ENCODE peak calls at places on chromosomes 16 and 17, in six cellular contexts. One of them, this sample, is unnamed. For H3K27me3, the result is how much of the 10 kb centered on the place peaks cover.

GRCh38 chr17:63082273-63082861 is 116.3 kb downstream of the TANC2 start:
- DNase-seq in heart left ventricle: no peak
- DNase-seq in PC-9: no peak
- DNase-seq in breast epithelium: no peak
- DNase-seq in PC-3: peak
- DNase-seq in GM12878: no peak
- DNase-seq in this sample: peak

GRCh38 chr16:82067042-82067809 is 32.2 kb downstream of the HSD17B2 start:
- DNase-seq in heart left ventricle: no peak
- DNase-seq in PC-9: no peak
- DNase-seq in breast epithelium: no peak
- DNase-seq in PC-3: no peak
- DNase-seq in GM12878: no peak
- DNase-seq in this sample: no peak

GRCh38 chr17:66398617-66399016 is 96.2 kb downstream of the PRKCA start:
- DNase-seq in heart left ventricle: no peak
- DNase-seq in PC-9: no peak
- DNase-seq in breast epithelium: no peak
- DNase-seq in PC-3: no peak
- DNase-seq in GM12878: no peak
- DNase-seq in this sample: no peak

GRCh38 chr17:39593371-39593770 is 14.3 kb downstream of the NEUROD2 start:
- DNase-seq in heart left ventricle: no peak
- DNase-seq in PC-9: no peak
- DNase-seq in breast epithelium: no peak
- DNase-seq in PC-3: no peak
- DNase-seq in GM12878: no peak
- DNase-seq in this sample: no peak

GRCh38 chr17:11340798-11341197 is 99.8 kb downstream of the SHISA6 start:
- DNase-seq in heart left ventricle: no peak
- DNase-seq in PC-9: no peak
- DNase-seq in breast epithelium: no peak
- DNase-seq in PC-3: no peak
- DNase-seq in GM12878: no peak
- DNase-seq in this sample: no peak

GRCh38 chr16:85486256-85486915 is 126.7 kb upstream of the GSE1 start:
- DNase-seq in heart left ventricle: no peak
- DNase-seq in PC-9: no peak
- DNase-seq in breast epithelium: no peak
- DNase-seq in PC-3: no peak
- DNase-seq in GM12878: no peak
- DNase-seq in this sample: no peak

GRCh38 chr16:62383941-62384340 is 347.7 kb upstream of the CDH8 start:
- DNase-seq in heart left ventricle: no peak
- DNase-seq in PC-9: no peak
- DNase-seq in breast epithelium: no peak
- DNase-seq in PC-3: no peak
- DNase-seq in GM12878: no peak
- DNase-seq in this sample: no peak

GRCh38 chr16:61419771-61420170 is 616.5 kb downstream of the CDH8 start:
- DNase-seq in heart left ventricle: no peak
- DNase-seq in PC-9: no peak
- DNase-seq in breast epithelium: no peak
- DNase-seq in PC-3: no peak
- DNase-seq in GM12878: no peak
- DNase-seq in this sample: no peak

GRCh38 chr16:63385714-63386113 is 1349.5 kb upstream of the CDH8 start:
- DNase-seq in heart left ventricle: no peak
- DNase-seq in PC-9: no peak
- DNase-seq in breast epithelium: no peak
- DNase-seq in PC-3: no peak
- DNase-seq in GM12878: no peak
- DNase-seq in this sample: no peak

GRCh38 chr16:56869513-56870270 is 4.7 kb downstream of the SLC12A3 start:
- DNase-seq in heart left ventricle: no peak
- DNase-seq in PC-9: peak
- DNase-seq in breast epithelium: no peak
- DNase-seq in PC-3: peak
- DNase-seq in GM12878: no peak
- DNase-seq in this sample: peak
- TF ChIP-seq CTCF in heart left ventricle: no peak
- TF ChIP-seq CTCF in PC-9: peak
- TF ChIP-seq CTCF in breast epithelium: no peak
- TF ChIP-seq CTCF in PC-3: peak
- TF ChIP-seq CTCF in GM12878: peak
- TF ChIP-seq CTCF in this sample: peak

GRCh38 chr17:8004899-8005298 is 2.5 kb downstream of the GUCY2D start:
- DNase-seq in heart left ventricle: no peak
- DNase-seq in PC-9: no peak
- DNase-seq in breast epithelium: no peak
- DNase-seq in PC-3: no peak
- DNase-seq in GM12878: no peak
- DNase-seq in this sample: no peak
- H3K27me3 ChIP-seq in heart left ventricle: half or more
- H3K27me3 ChIP-seq in PC-9: under half
- H3K27me3 ChIP-seq in breast epithelium: under half
- H3K27me3 ChIP-seq in PC-3: under half
- H3K27me3 ChIP-seq in GM12878: under half
- H3K27me3 ChIP-seq in this sample: under half

GRCh38 chr17:15444805-15445204 is 22.6 kb downstream of the CDRT4 start:
- DNase-seq in heart left ventricle: no peak
- DNase-seq in PC-9: no peak
- DNase-seq in breast epithelium: no peak
- DNase-seq in PC-3: peak
- DNase-seq in GM12878: no peak
- DNase-seq in this sample: no peak
- TF ChIP-seq CTCF in heart left ventricle: no peak
- TF ChIP-seq CTCF in PC-9: no peak
- TF ChIP-seq CTCF in breast epithelium: no peak
- TF ChIP-seq CTCF in PC-3: no peak
- TF ChIP-seq CTCF in GM12878: no peak
- TF ChIP-seq CTCF in this sample: no peak

GRCh38 chr16:58107228-58107627 is 22.0 kb downstream of the CFAP20 start:
- DNase-seq in heart left ventricle: no peak
- DNase-seq in PC-9: no peak
- DNase-seq in breast epithelium: no peak
- DNase-seq in PC-3: no peak
- DNase-seq in GM12878: no peak
- DNase-seq in this sample: no peak
- H3K27me3 ChIP-seq in heart left ventricle: under half
- H3K27me3 ChIP-seq in PC-9: under half
- H3K27me3 ChIP-seq in breast epithelium: under half
- H3K27me3 ChIP-seq in PC-3: under half
- H3K27me3 ChIP-seq in GM12878: under half
- H3K27me3 ChIP-seq in this sample: under half

DNA sequence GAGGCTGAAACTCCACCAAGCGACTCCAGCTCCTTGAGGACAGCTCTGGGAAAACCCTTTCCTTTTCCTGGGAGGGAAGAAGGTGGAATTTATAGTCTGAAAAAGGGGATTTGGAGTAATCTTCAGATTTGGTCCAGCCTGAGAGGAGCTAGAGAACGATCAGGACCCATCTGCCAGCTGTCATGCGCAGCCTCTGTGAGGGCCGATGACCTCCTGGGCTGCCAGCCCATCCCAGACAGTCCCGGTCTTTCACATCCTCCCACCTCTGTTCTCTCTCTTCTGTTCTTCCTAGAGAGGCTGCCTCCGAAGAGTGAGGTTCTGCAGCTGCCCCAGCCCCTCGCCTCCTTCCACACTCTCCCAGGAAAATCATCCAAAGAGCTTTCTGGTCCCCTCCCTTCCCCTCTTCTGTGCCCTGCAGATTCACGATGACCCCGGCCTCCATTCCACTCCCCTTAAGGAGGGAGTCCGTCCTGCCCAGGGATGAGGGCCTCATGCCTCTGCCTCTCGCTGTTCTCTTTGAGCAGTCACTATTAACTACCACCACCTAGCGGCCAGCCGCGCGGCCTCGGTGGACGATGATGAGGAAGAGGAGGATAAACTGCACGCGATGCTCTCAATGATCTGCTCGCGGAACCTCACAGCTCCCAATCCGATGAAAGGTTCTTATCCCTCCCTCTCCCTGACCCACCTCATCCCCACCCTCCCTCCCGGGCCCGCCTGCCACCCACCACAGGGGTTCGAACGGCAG is 29.6 kb downstream of the SGSM2 start:
- DNase-seq in heart left ventricle: no peak
- DNase-seq in PC-9: no peak
- DNase-seq in breast epithelium: no peak
- DNase-seq in PC-3: no peak
- DNase-seq in GM12878: no peak
- DNase-seq in this sample: no peak
- TF ChIP-seq CTCF in heart left ventricle: no peak
- TF ChIP-seq CTCF in PC-9: peak
- TF ChIP-seq CTCF in breast epithelium: no peak
- TF ChIP-seq CTCF in PC-3: no peak
- TF ChIP-seq CTCF in GM12878: no peak
- TF ChIP-seq CTCF in this sample: no peak

This sample was measured in GM06990.